ENCODE peak calls at places on chromosomes 2 and 18, in eight cellular contexts. B, I, L, N, F, V, J and W are unnamed samples.
A peak's percentile ranks its signal among the peaks of the same experiment; 100 is the strongest.

GRCh38 chr2:3423492-3424170 is 44.1 kb downstream of the TRAPPC12 start:
- ATAC-seq in B (peak; percentile 75), I (peak; percentile 76), L (peak; percentile 64), N (no peak), F (peak; percentile 76), V (peak; percentile 78), J (peak; percentile 85), W (peak; percentile 27)

GRCh38 chr2:187934236-187934635 is 357.4 kb upstream of the GULP1 start:
- ATAC-seq in B (no peak), I (no peak), L (no peak), N (no peak), F (no peak), V (no peak), J (no peak), W (no peak)

GRCh38 chr2:36389081-36389480 is 33.5 kb downstream of the CRIM1 start:
- ATAC-seq in B (no peak), I (no peak), L (no peak), N (peak; percentile 60), F (no peak), V (peak; percentile 60), J (no peak), W (no peak)

GRCh38 chr18:9095297-9096012 is 7.0 kb upstream of the NDUFV2 start:
- ATAC-seq in B (peak; percentile 79), I (peak; percentile 81), L (peak; percentile 66), N (no peak), F (peak; percentile 74), V (no peak), J (peak; percentile 57), W (peak; percentile 96)

GRCh38 chr2:169771612-169772011 is 27.1 kb upstream of the SSB start:
- ATAC-seq in B (no peak), I (no peak), L (no peak), N (no peak), F (no peak), V (no peak), J (no peak), W (no peak)

GRCh38 chr18:45330170-45330594 is 285.1 kb upstream of the SLC14A2 start:
- ATAC-seq in B (no peak), I (no peak), L (no peak), N (peak; percentile 59), F (no peak), V (peak; percentile 69), J (no peak), W (no peak)

GRCh38 chr18:74396252-74397204 is 60.6 kb downstream of the DIPK1C start:
- ATAC-seq in B (no peak), I (no peak), L (no peak), N (peak; percentile 52), F (no peak), V (peak; percentile 24), J (no peak), W (no peak)

GRCh38 chr18:79335833-79336360 is 59.8 kb upstream of the NFATC1 start:
- ATAC-seq in B (no peak), I (peak; percentile 82), L (no peak), N (no peak), F (no peak), V (peak; percentile 17), J (no peak), W (peak; percentile 67)

GRCh38 chr2:220935789-220936321 is 636.2 kb downstream of the EPHA4 start:
- ATAC-seq in B (no peak), I (no peak), L (peak; percentile 96), N (no peak), F (peak; percentile 46), V (no peak), J (no peak), W (no peak)

GRCh38 chr2:2112416-2113131 is 218.5 kb downstream of the MYT1L start:
- ATAC-seq in B (no peak), I (no peak), L (no peak), N (no peak), F (no peak), V (no peak), J (no peak), W (no peak)

GRCh38 chr2:24174851-24175277 is at the start of gene FAM228A:
- ATAC-seq in B (no peak), I (peak; percentile 52), L (no peak), N (no peak), F (no peak), V (no peak), J (no peak), W (peak; percentile 39)

GRCh38 chr2:174794851-174795374 is 30.6 kb upstream of the CHRNA1 start:
- ATAC-seq in B (no peak), I (peak; percentile 81), L (peak; percentile 76), N (no peak), F (peak; percentile 53), V (no peak), J (no peak), W (no peak)

GRCh38 chr2:180291552-180292421 is 284.7 kb upstream of the CWC22 start:
- ATAC-seq in B (no peak), I (no peak), L (no peak), N (no peak), F (no peak), V (no peak), J (no peak), W (no peak)

GRCh38 chr2:205077159-205077558 is 531.9 kb downstream of the PARD3B start:
- ATAC-seq in B (peak; percentile 92), I (peak; percentile 82), L (peak; percentile 85), N (no peak), F (no peak), V (no peak), J (peak; percentile 86), W (no peak)

GRCh38 chr2:42933824-42934254 is 141.5 kb upstream of the HAAO start:
- ATAC-seq in B (no peak), I (no peak), L (no peak), N (no peak), F (no peak), V (no peak), J (no peak), W (no peak)

GRCh38 chr2:177604291-177605065 is 211.9 kb downstream of the AGPS start:
- ATAC-seq in B (no peak), I (no peak), L (no peak), N (peak; percentile 89), F (no peak), V (peak; percentile 89), J (no peak), W (no peak)

GRCh38 chr2:79966369-79966768 is 338.2 kb downstream of the LRRTM1 start:
- ATAC-seq in B (no peak), I (no peak), L (no peak), N (no peak), F (no peak), V (no peak), J (no peak), W (no peak)

GRCh38 chr2:27158468-27158867 is 9.7 kb downstream of the TCF23 start:
- ATAC-seq in B (no peak), I (peak; percentile 5), L (no peak), N (no peak), F (no peak), V (no peak), J (no peak), W (no peak)

GRCh38 chr2:44944102-44944951 is 2.8 kb downstream of the SIX3 start:
- ATAC-seq in B (no peak), I (no peak), L (no peak), N (no peak), F (no peak), V (no peak), J (no peak), W (no peak)

GRCh38 chr2:179588486-179589145 is 272.8 kb downstream of the ZNF385B start:
- ATAC-seq in B (no peak), I (no peak), L (no peak), N (no peak), F (no peak), V (no peak), J (no peak), W (no peak)

GRCh38 chr2:63882395-63883130 is 40.9 kb downstream of the UGP2 start:
- ATAC-seq in B (no peak), I (peak; percentile 46), L (peak; percentile 60), N (no peak), F (peak; percentile 69), V (no peak), J (no peak), W (no peak)

GRCh38 chr2:217887841-217888665 is 114.7 kb downstream of the TNS1 start:
- ATAC-seq in B (no peak), I (no peak), L (no peak), N (no peak), F (no peak), V (peak; percentile 25), J (no peak), W (no peak)

GRCh38 chr2:38386377-38386776 is 9.3 kb upstream of the ATL2 start:
- ATAC-seq in B (no peak), I (no peak), L (no peak), N (no peak), F (no peak), V (no peak), J (peak; percentile 48), W (no peak)

GRCh38 chr18:56468379-56468778 is 170.0 kb downstream of the TXNL1 start:
- ATAC-seq in B (no peak), I (no peak), L (no peak), N (no peak), F (no peak), V (peak; percentile 59), J (peak; percentile 79), W (no peak)